ENCODE peak calls at places on chromosomes 16 and 17, in six cellular contexts. One of them, this sample, is unnamed.

GRCh38 chr17:36212958-36213357 is 2.1 kb downstream of the CCL4L2 start:
- DNase-seq in brain microvascular endothelial cell: no peak
- DNase-seq in kidney tubule cell: no peak
- DNase-seq in neural crest cell: no peak
- DNase-seq in renal cortical epithelial cell: no peak
- DNase-seq in stimulated activated CD4-positive, alpha-beta T cell treated with anti-CD3 and anti-CD28 coated beads, Interleukin-1b, Interleukin-23, amount 100 ng/mL, for 4 hours: no peak
- DNase-seq in this sample: no peak

GRCh38 chr17:57622886-57623433 is 122.1 kb downstream of the CCDC182 start:
- DNase-seq in stimulated activated CD4-positive, alpha-beta T cell treated with anti-CD3 and anti-CD28 coated beads, Interleukin-1b, Interleukin-23, amount 100 ng/mL, for 4 hours: no peak
- DNase-seq in kidney tubule cell: peak; percentile 88
- DNase-seq in brain microvascular endothelial cell: peak; percentile 77
- DNase-seq in renal cortical epithelial cell: peak; percentile 81
- DNase-seq in neural crest cell: no peak
- DNase-seq in this sample: peak; percentile 63

GRCh38 chr17:50183439-50184001 is 17.7 kb downstream of the SGCA start:
- DNase-seq in kidney tubule cell: no peak
- DNase-seq in renal cortical epithelial cell: no peak
- DNase-seq in brain microvascular endothelial cell: no peak
- DNase-seq in neural crest cell: no peak
- DNase-seq in stimulated activated CD4-positive, alpha-beta T cell treated with anti-CD3 and anti-CD28 coated beads, Interleukin-1b, Interleukin-23, amount 100 ng/mL, for 4 hours: no peak
- DNase-seq in this sample: no peak

GRCh38 chr17:66367112-66367511 is 64.7 kb downstream of the PRKCA start:
- DNase-seq in neural crest cell: no peak
- DNase-seq in kidney tubule cell: no peak
- DNase-seq in renal cortical epithelial cell: no peak
- DNase-seq in brain microvascular endothelial cell: no peak
- DNase-seq in stimulated activated CD4-positive, alpha-beta T cell treated with anti-CD3 and anti-CD28 coated beads, Interleukin-1b, Interleukin-23, amount 100 ng/mL, for 4 hours: no peak
- DNase-seq in this sample: no peak

GRCh38 chr17:55426851-55427586 is 5.4 kb upstream of the MMD start:
- DNase-seq in kidney tubule cell: peak; percentile 16
- DNase-seq in renal cortical epithelial cell: peak; percentile 95
- DNase-seq in neural crest cell: no peak
- DNase-seq in brain microvascular endothelial cell: no peak
- DNase-seq in stimulated activated CD4-positive, alpha-beta T cell treated with anti-CD3 and anti-CD28 coated beads, Interleukin-1b, Interleukin-23, amount 100 ng/mL, for 4 hours: no peak
- DNase-seq in this sample: peak; percentile 27

GRCh38 chr17:45101546-45101882 is 30.8 kb downstream of the PLCD3 start:
- DNase-seq in stimulated activated CD4-positive, alpha-beta T cell treated with anti-CD3 and anti-CD28 coated beads, Interleukin-1b, Interleukin-23, amount 100 ng/mL, for 4 hours: no peak
- DNase-seq in brain microvascular endothelial cell: no peak
- DNase-seq in kidney tubule cell: no peak
- DNase-seq in renal cortical epithelial cell: no peak
- DNase-seq in neural crest cell: no peak
- DNase-seq in this sample: no peak

GRCh38 chr17:80832266-80832676 is 159.4 kb upstream of the CHMP6 start:
- DNase-seq in renal cortical epithelial cell: peak; percentile 13
- DNase-seq in stimulated activated CD4-positive, alpha-beta T cell treated with anti-CD3 and anti-CD28 coated beads, Interleukin-1b, Interleukin-23, amount 100 ng/mL, for 4 hours: no peak
- DNase-seq in neural crest cell: no peak
- DNase-seq in kidney tubule cell: peak; percentile 60
- DNase-seq in brain microvascular endothelial cell: peak; percentile 57
- DNase-seq in this sample: peak; percentile 27

GRCh38 chr16:57566436-57566835 is 24.0 kb downstream of the ADGRG5 start:
- DNase-seq in stimulated activated CD4-positive, alpha-beta T cell treated with anti-CD3 and anti-CD28 coated beads, Interleukin-1b, Interleukin-23, amount 100 ng/mL, for 4 hours: no peak
- DNase-seq in kidney tubule cell: no peak
- DNase-seq in brain microvascular endothelial cell: no peak
- DNase-seq in neural crest cell: no peak
- DNase-seq in renal cortical epithelial cell: no peak
- DNase-seq in this sample: no peak

GRCh38 chr17:63476494-63476856 is 386 bp upstream of the ACE start:
- DNase-seq in kidney tubule cell: peak; percentile 13
- DNase-seq in brain microvascular endothelial cell: no peak
- DNase-seq in renal cortical epithelial cell: no peak
- DNase-seq in stimulated activated CD4-positive, alpha-beta T cell treated with anti-CD3 and anti-CD28 coated beads, Interleukin-1b, Interleukin-23, amount 100 ng/mL, for 4 hours: no peak
- DNase-seq in neural crest cell: peak; percentile 20
- DNase-seq in this sample: no peak

GRCh38 chr17:45316271-45317112 is at the start of gene MAP3K14:
- DNase-seq in renal cortical epithelial cell: no peak
- DNase-seq in kidney tubule cell: peak; percentile 78
- DNase-seq in stimulated activated CD4-positive, alpha-beta T cell treated with anti-CD3 and anti-CD28 coated beads, Interleukin-1b, Interleukin-23, amount 100 ng/mL, for 4 hours: no peak
- DNase-seq in neural crest cell: peak; percentile 57
- DNase-seq in brain microvascular endothelial cell: no peak
- DNase-seq in this sample: peak; percentile 48

GRCh38 chr17:43040655-43041054 is 15.6 kb downstream of the RND2 start:
- DNase-seq in neural crest cell: no peak
- DNase-seq in stimulated activated CD4-positive, alpha-beta T cell treated with anti-CD3 and anti-CD28 coated beads, Interleukin-1b, Interleukin-23, amount 100 ng/mL, for 4 hours: no peak
- DNase-seq in kidney tubule cell: no peak
- DNase-seq in renal cortical epithelial cell: no peak
- DNase-seq in brain microvascular endothelial cell: no peak
- DNase-seq in this sample: no peak

GRCh38 chr17:49201481-49201927 is 8.9 kb downstream of the GNGT2 start:
- DNase-seq in brain microvascular endothelial cell: peak; percentile 25
- DNase-seq in renal cortical epithelial cell: peak; percentile 47
- DNase-seq in kidney tubule cell: peak; percentile 90
- DNase-seq in stimulated activated CD4-positive, alpha-beta T cell treated with anti-CD3 and anti-CD28 coated beads, Interleukin-1b, Interleukin-23, amount 100 ng/mL, for 4 hours: no peak
- DNase-seq in neural crest cell: no peak
- DNase-seq in this sample: peak; percentile 10

GRCh38 chr16:86118467-86119307 is 219.7 kb downstream of the IRF8 start:
- DNase-seq in neural crest cell: no peak
- DNase-seq in kidney tubule cell: peak; percentile 74
- DNase-seq in brain microvascular endothelial cell: no peak
- DNase-seq in renal cortical epithelial cell: peak; percentile 26
- DNase-seq in stimulated activated CD4-positive, alpha-beta T cell treated with anti-CD3 and anti-CD28 coated beads, Interleukin-1b, Interleukin-23, amount 100 ng/mL, for 4 hours: no peak
- DNase-seq in this sample: no peak

GRCh38 chr17:79954281-79955166 is 81.1 kb downstream of the TBC1D16 start:
- DNase-seq in brain microvascular endothelial cell: no peak
- DNase-seq in neural crest cell: no peak
- DNase-seq in kidney tubule cell: no peak
- DNase-seq in stimulated activated CD4-positive, alpha-beta T cell treated with anti-CD3 and anti-CD28 coated beads, Interleukin-1b, Interleukin-23, amount 100 ng/mL, for 4 hours: no peak
- DNase-seq in renal cortical epithelial cell: no peak
- DNase-seq in this sample: no peak

GRCh38 chr16:26178298-26178697 is 486.5 kb downstream of the HS3ST4 start:
- DNase-seq in brain microvascular endothelial cell: no peak
- DNase-seq in kidney tubule cell: no peak
- DNase-seq in neural crest cell: no peak
- DNase-seq in renal cortical epithelial cell: no peak
- DNase-seq in stimulated activated CD4-positive, alpha-beta T cell treated with anti-CD3 and anti-CD28 coated beads, Interleukin-1b, Interleukin-23, amount 100 ng/mL, for 4 hours: no peak
- DNase-seq in this sample: no peak

GRCh38 chr17:17606416-17607000 is 15.0 kb upstream of the PEMT start:
- DNase-seq in brain microvascular endothelial cell: no peak
- DNase-seq in neural crest cell: no peak
- DNase-seq in renal cortical epithelial cell: no peak
- DNase-seq in stimulated activated CD4-positive, alpha-beta T cell treated with anti-CD3 and anti-CD28 coated beads, Interleukin-1b, Interleukin-23, amount 100 ng/mL, for 4 hours: no peak
- DNase-seq in kidney tubule cell: no peak
- DNase-seq in this sample: no peak

GRCh38 chr16:30121741-30122620 is 1.0 kb downstream of the MAPK3 start:
- DNase-seq in renal cortical epithelial cell: no peak
- DNase-seq in brain microvascular endothelial cell: peak; percentile 31
- DNase-seq in stimulated activated CD4-positive, alpha-beta T cell treated with anti-CD3 and anti-CD28 coated beads, Interleukin-1b, Interleukin-23, amount 100 ng/mL, for 4 hours: no peak
- DNase-seq in kidney tubule cell: no peak
- DNase-seq in neural crest cell: no peak
- DNase-seq in this sample: no peak

GRCh38 chr16:30921459-30921747 is 2.0 kb upstream of the FBXL19 start:
- DNase-seq in stimulated activated CD4-positive, alpha-beta T cell treated with anti-CD3 and anti-CD28 coated beads, Interleukin-1b, Interleukin-23, amount 100 ng/mL, for 4 hours: no peak
- DNase-seq in kidney tubule cell: no peak
- DNase-seq in neural crest cell: no peak
- DNase-seq in brain microvascular endothelial cell: no peak
- DNase-seq in renal cortical epithelial cell: no peak
- DNase-seq in this sample: no peak

GRCh38 chr17:9313346-9313745 is 262.3 kb downstream of the STX8 start:
- DNase-seq in renal cortical epithelial cell: no peak
- DNase-seq in neural crest cell: no peak
- DNase-seq in stimulated activated CD4-positive, alpha-beta T cell treated with anti-CD3 and anti-CD28 coated beads, Interleukin-1b, Interleukin-23, amount 100 ng/mL, for 4 hours: no peak
- DNase-seq in kidney tubule cell: no peak
- DNase-seq in brain microvascular endothelial cell: no peak
- DNase-seq in this sample: no peak

GRCh38 chr17:8160741-8161221 is 2.0 kb downstream of the VAMP2 start:
- DNase-seq in kidney tubule cell: no peak
- DNase-seq in renal cortical epithelial cell: no peak
- DNase-seq in stimulated activated CD4-positive, alpha-beta T cell treated with anti-CD3 and anti-CD28 coated beads, Interleukin-1b, Interleukin-23, amount 100 ng/mL, for 4 hours: no peak
- DNase-seq in brain microvascular endothelial cell: no peak
- DNase-seq in neural crest cell: no peak
- DNase-seq in this sample: no peak

GRCh38 chr16:67833035-67833417 is 9.1 kb upstream of the THAP11 start:
- DNase-seq in brain microvascular endothelial cell: peak; percentile 60
- DNase-seq in stimulated activated CD4-positive, alpha-beta T cell treated with anti-CD3 and anti-CD28 coated beads, Interleukin-1b, Interleukin-23, amount 100 ng/mL, for 4 hours: no peak
- DNase-seq in neural crest cell: no peak
- DNase-seq in renal cortical epithelial cell: no peak
- DNase-seq in kidney tubule cell: peak; percentile 70
- DNase-seq in this sample: peak; percentile 48

GRCh38 chr17:38797828-38798227 is 1.5 kb downstream of the PIP4K2B start:
- DNase-seq in kidney tubule cell: no peak
- DNase-seq in renal cortical epithelial cell: no peak
- DNase-seq in neural crest cell: no peak
- DNase-seq in stimulated activated CD4-positive, alpha-beta T cell treated with anti-CD3 and anti-CD28 coated beads, Interleukin-1b, Interleukin-23, amount 100 ng/mL, for 4 hours: no peak
- DNase-seq in brain microvascular endothelial cell: no peak
- DNase-seq in this sample: no peak

GRCh38 chr17:44785921-44786320 is 27.1 kb downstream of the ADAM11 start:
- DNase-seq in neural crest cell: no peak
- DNase-seq in renal cortical epithelial cell: no peak
- DNase-seq in stimulated activated CD4-positive, alpha-beta T cell treated with anti-CD3 and anti-CD28 coated beads, Interleukin-1b, Interleukin-23, amount 100 ng/mL, for 4 hours: no peak
- DNase-seq in kidney tubule cell: no peak
- DNase-seq in brain microvascular endothelial cell: no peak
- DNase-seq in this sample: no peak

GRCh38 chr16:14186007-14186953 is 115.2 kb downstream of the MRTFB start:
- DNase-seq in brain microvascular endothelial cell: peak; percentile 51
- DNase-seq in stimulated activated CD4-positive, alpha-beta T cell treated with anti-CD3 and anti-CD28 coated beads, Interleukin-1b, Interleukin-23, amount 100 ng/mL, for 4 hours: no peak
- DNase-seq in kidney tubule cell: peak; percentile 59
- DNase-seq in renal cortical epithelial cell: peak; percentile 76
- DNase-seq in neural crest cell: peak; percentile 13
- DNase-seq in this sample: peak; percentile 64

GRCh38 chr16:87580855-87581261 is 21.4 kb upstream of the JPH3 start:
- DNase-seq in stimulated activated CD4-positive, alpha-beta T cell treated with anti-CD3 and anti-CD28 coated beads, Interleukin-1b, Interleukin-23, amount 100 ng/mL, for 4 hours: no peak
- DNase-seq in kidney tubule cell: peak; percentile 83
- DNase-seq in neural crest cell: no peak
- DNase-seq in renal cortical epithelial cell: peak; percentile 85
- DNase-seq in brain microvascular endothelial cell: peak; percentile 78
- DNase-seq in this sample: peak; percentile 80

GRCh38 chr16:22220714-22221113 is 14.6 kb downstream of the EEF2K start:
- DNase-seq in renal cortical epithelial cell: no peak
- DNase-seq in stimulated activated CD4-positive, alpha-beta T cell treated with anti-CD3 and anti-CD28 coated beads, Interleukin-1b, Interleukin-23, amount 100 ng/mL, for 4 hours: no peak
- DNase-seq in brain microvascular endothelial cell: no peak
- DNase-seq in neural crest cell: no peak
- DNase-seq in kidney tubule cell: no peak
- DNase-seq in this sample: no peak

GRCh38 chr16:89920723-89921122 is 2.1 kb downstream of the MC1R start:
- DNase-seq in neural crest cell: no peak
- DNase-seq in renal cortical epithelial cell: peak; percentile 51
- DNase-seq in brain microvascular endothelial cell: no peak
- DNase-seq in stimulated activated CD4-positive, alpha-beta T cell treated with anti-CD3 and anti-CD28 coated beads, Interleukin-1b, Interleukin-23, amount 100 ng/mL, for 4 hours: no peak
- DNase-seq in kidney tubule cell: peak; percentile 64
- DNase-seq in this sample: peak; percentile 43

GRCh38 chr17:63153488-63153887 is 187.5 kb downstream of the TANC2 start:
- DNase-seq in kidney tubule cell: no peak
- DNase-seq in brain microvascular endothelial cell: no peak
- DNase-seq in neural crest cell: no peak
- DNase-seq in stimulated activated CD4-positive, alpha-beta T cell treated with anti-CD3 and anti-CD28 coated beads, Interleukin-1b, Interleukin-23, amount 100 ng/mL, for 4 hours: no peak
- DNase-seq in renal cortical epithelial cell: no peak
- DNase-seq in this sample: no peak

GRCh38 chr17:8376302-8377067 is at the start of gene KRABD2:
- DNase-seq in neural crest cell: peak; percentile 90
- DNase-seq in stimulated activated CD4-positive, alpha-beta T cell treated with anti-CD3 and anti-CD28 coated beads, Interleukin-1b, Interleukin-23, amount 100 ng/mL, for 4 hours: peak; percentile 79
- DNase-seq in renal cortical epithelial cell: peak; percentile 65
- DNase-seq in brain microvascular endothelial cell: peak; percentile 68
- DNase-seq in kidney tubule cell: peak; percentile 91
- DNase-seq in this sample: peak; percentile 74

GRCh38 chr16:51134876-51135275 is 16.2 kb downstream of the SALL1 start:
- DNase-seq in neural crest cell: no peak
- DNase-seq in brain microvascular endothelial cell: no peak
- DNase-seq in kidney tubule cell: no peak
- DNase-seq in renal cortical epithelial cell: no peak
- DNase-seq in stimulated activated CD4-positive, alpha-beta T cell treated with anti-CD3 and anti-CD28 coated beads, Interleukin-1b, Interleukin-23, amount 100 ng/mL, for 4 hours: no peak
- DNase-seq in this sample: no peak

GRCh38 chr16:20611975-20612471 is 35.9 kb upstream of the ACSM2B start:
- DNase-seq in kidney tubule cell: no peak
- DNase-seq in brain microvascular endothelial cell: no peak
- DNase-seq in neural crest cell: no peak
- DNase-seq in stimulated activated CD4-positive, alpha-beta T cell treated with anti-CD3 and anti-CD28 coated beads, Interleukin-1b, Interleukin-23, amount 100 ng/mL, for 4 hours: no peak
- DNase-seq in renal cortical epithelial cell: no peak
- DNase-seq in this sample: no peak

GRCh38 chr16:48531011-48531962 is 78.7 kb downstream of the N4BP1 start:
- DNase-seq in kidney tubule cell: no peak
- DNase-seq in brain microvascular endothelial cell: no peak
- DNase-seq in neural crest cell: no peak
- DNase-seq in stimulated activated CD4-positive, alpha-beta T cell treated with anti-CD3 and anti-CD28 coated beads, Interleukin-1b, Interleukin-23, amount 100 ng/mL, for 4 hours: no peak
- DNase-seq in renal cortical epithelial cell: no peak
- DNase-seq in this sample: no peak

This sample was measured in RCC 7860.